ENCODE peak calls at places on chromosomes 6 and 20, in nine cellular contexts. J is GM13977, C is transverse colon, R is fibroblast of the aortic adventitia, E is mammary epithelial cell, S is uterus, Z is IMR-90, F is AG10803, P is B cell. Q is an unnamed sample.

GRCh38 chr6:137371634-137372016 is 122.6 kb downstream of the OLIG3 start:
- DNase-seq in J (no peak), C (no peak), R (no peak), E (no peak), S (no peak), Z (no peak), F (no peak), P (no peak), Q (no peak)

GRCh38 chr6:43255408-43256054 is 12.2 kb downstream of the TTBK1 start:
- DNase-seq in J (no peak), C (no peak), R (no peak), E (no peak), S (no peak), Z (no peak), F (no peak), P (no peak), Q (no peak)

GRCh38 chr20:17904027-17904426 is 64.6 kb downstream of the SNX5 start:
- DNase-seq in J (peak; percentile 69), C (no peak), R (no peak), E (no peak), S (no peak), Z (no peak), F (no peak), P (no peak), Q (peak; percentile 55)

GRCh38 chr20:62392621-62393164 is 5.8 kb downstream of the RPS21 start:
- DNase-seq in J (no peak), C (no peak), R (no peak), E (no peak), S (no peak), Z (no peak), F (no peak), P (no peak), Q (no peak)

GRCh38 chr20:10369723-10370090 is 64.3 kb downstream of the MKKS start:
- DNase-seq in J (no peak), C (peak; percentile 8), R (peak; percentile 37), E (no peak), S (no peak), Z (peak; percentile 37), F (no peak), P (no peak), Q (no peak)

GRCh38 chr20:63628246-63628975 is 1.5 kb upstream of the GMEB2 start:
- DNase-seq in J (peak; percentile 78), C (peak; percentile 76), R (peak; percentile 77), E (peak; percentile 78), S (peak; percentile 49), Z (peak; percentile 62), F (peak; percentile 74), P (peak; percentile 47), Q (peak; percentile 78)

GRCh38 chr6:116779569-116780164 is 14.1 kb upstream of the FAM162B start:
- DNase-seq in J (no peak), C (no peak), R (peak; percentile 55), E (no peak), S (no peak), Z (peak; percentile 36), F (peak; percentile 36), P (peak; percentile 3), Q (peak; percentile 48)

GRCh38 chr6:168709034-168709433 is 268.1 kb downstream of the SMOC2 start:
- DNase-seq in J (no peak), C (no peak), R (no peak), E (no peak), S (no peak), Z (no peak), F (no peak), P (no peak), Q (no peak)

GRCh38 chr20:20668639-20669038 is 43.8 kb downstream of the RALGAPA2 start:
- DNase-seq in J (peak; percentile 62), C (no peak), R (peak; percentile 13), E (no peak), S (no peak), Z (no peak), F (no peak), P (peak; percentile 61), Q (peak; percentile 61)

GRCh38 chr6:72651191-72651590 is 29.3 kb downstream of the KCNQ5 start:
- DNase-seq in J (no peak), C (no peak), R (peak; percentile 17), E (peak; percentile 7), S (no peak), Z (no peak), F (peak; percentile 49), P (no peak), Q (no peak)

GRCh38 chr6:2876210-2877056 is 26.7 kb downstream of the SERPINB9 start:
- DNase-seq in J (peak; percentile 43), C (peak; percentile 70), R (peak; percentile 95), E (peak; percentile 90), S (peak; percentile 70), Z (peak; percentile 81), F (peak; percentile 87), P (no peak), Q (no peak)

GRCh38 chr6:155418017-155418749 is 37.5 kb downstream of the NOX3 start:
- DNase-seq in J (peak; percentile 47), C (peak; percentile 14), R (peak; percentile 79), E (peak; percentile 66), S (peak; percentile 48), Z (peak; percentile 65), F (peak; percentile 77), P (peak; percentile 75), Q (peak; percentile 59)

GRCh38 chr6:132490024-132490423 is 22.9 kb downstream of the STX7 start:
- DNase-seq in J (no peak), C (peak; percentile 14), R (peak; percentile 29), E (no peak), S (no peak), Z (no peak), F (peak; percentile 75), P (peak; percentile 20), Q (no peak)

GRCh38 chr6:3009930-3010329 is 10.2 kb downstream of the NQO2 start:
- DNase-seq in J (no peak), C (no peak), R (peak; percentile 17), E (no peak), S (no peak), Z (peak; percentile 41), F (no peak), P (no peak), Q (no peak)

GRCh38 chr6:13305256-13305650 is 23.1 kb downstream of the TBC1D7 start:
- DNase-seq in J (no peak), C (no peak), R (no peak), E (no peak), S (no peak), Z (no peak), F (no peak), P (no peak), Q (no peak)

GRCh38 chr6:129849456-129849855 is 11.7 kb downstream of the TMEM244 start:
- DNase-seq in J (no peak), C (no peak), R (peak; percentile 70), E (peak; percentile 89), S (no peak), Z (peak; percentile 88), F (peak; percentile 58), P (no peak), Q (no peak)

GRCh38 chr6:73942581-73942980 is 246.6 kb downstream of the CD109 start:
- DNase-seq in J (no peak), C (no peak), R (peak; percentile 18), E (peak; percentile 38), S (no peak), Z (peak; percentile 79), F (peak; percentile 74), P (no peak), Q (no peak)

GRCh38 chr20:49505518-49505917 is 23.1 kb upstream of the KCNB1 start:
- DNase-seq in J (no peak), C (no peak), R (peak; percentile 43), E (no peak), S (peak; percentile 58), Z (peak; percentile 50), F (peak; percentile 47), P (no peak), Q (no peak)

GRCh38 chr6:109507490-109508072 is 24.6 kb upstream of the ZBTB24 start:
- DNase-seq in J (no peak), C (no peak), R (no peak), E (no peak), S (no peak), Z (no peak), F (no peak), P (no peak), Q (no peak)

GRCh38 chr6:163375361-163375760 is 39.2 kb upstream of the QKI start:
- DNase-seq in J (no peak), C (no peak), R (no peak), E (no peak), S (no peak), Z (no peak), F (no peak), P (no peak), Q (no peak)

GRCh38 chr20:24533449-24533848 is 64.0 kb downstream of the SYNDIG1 start:
- DNase-seq in J (no peak), C (no peak), R (no peak), E (no peak), S (no peak), Z (no peak), F (no peak), P (no peak), Q (no peak)
- TF ChIP-seq CTCF in J (peak; percentile 20), C (no peak), R (no peak), E (no peak), S (no peak), Z (no peak), F (no peak), P (no peak), Q (no peak)

GRCh38 chr6:105077592-105078463 is 102.0 kb downstream of the POPDC3 start:
- DNase-seq in J (peak; percentile 27), C (no peak), R (peak; percentile 73), E (peak; percentile 32), S (no peak), Z (peak; percentile 64), F (peak; percentile 54), P (no peak), Q (peak; percentile 40)
- TF ChIP-seq CTCF in J (peak; percentile 45), C (peak; percentile 45), R (peak; percentile 50), E (peak; percentile 53), S (peak; percentile 19), Z (peak; percentile 63), F (peak; percentile 62), P (peak; percentile 34), Q (peak; percentile 38)

DNA sequence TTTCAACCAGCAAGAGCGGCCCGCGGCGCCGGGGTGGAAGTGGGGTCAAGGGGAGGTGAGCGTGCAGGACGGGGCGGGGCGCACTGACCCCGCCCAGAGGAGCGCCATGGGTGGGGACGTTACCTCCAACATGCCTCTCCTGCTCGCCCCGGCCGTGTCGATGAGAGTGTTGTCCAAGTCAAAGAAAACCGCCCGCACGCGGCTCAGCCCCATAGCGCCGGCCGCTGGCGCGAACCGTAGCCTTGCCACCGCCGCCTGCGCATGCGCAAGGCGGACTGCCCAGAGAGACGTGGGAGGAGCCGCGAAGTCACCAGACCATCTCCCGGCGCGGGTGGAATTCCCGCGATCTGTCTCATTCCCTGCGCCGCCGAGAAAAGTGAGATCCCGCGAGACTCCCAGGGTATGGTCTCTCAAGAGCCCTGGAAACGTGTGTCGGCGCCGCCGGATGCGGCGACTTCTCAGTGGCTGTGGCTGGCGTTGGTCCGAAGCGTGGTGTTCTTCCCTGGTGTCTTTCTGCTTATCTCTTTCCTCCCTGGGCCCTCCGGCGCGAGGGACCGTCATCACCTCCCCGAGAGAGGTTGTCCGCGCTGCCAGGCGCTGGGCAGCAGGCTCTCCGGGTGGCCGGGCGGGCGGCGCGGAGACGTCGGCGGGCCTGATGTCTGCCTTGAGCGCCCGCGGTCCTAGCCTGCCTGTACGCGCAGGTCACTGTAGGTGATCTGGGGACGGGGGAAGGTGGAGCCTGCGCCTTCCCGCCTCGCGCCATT is at the start of gene NANP:
- DNase-seq in J (peak; percentile 95), C (peak; percentile 95), R (peak; percentile 98), E (peak; percentile 98), S (peak; percentile 97), Z (peak; percentile 98), F (peak; percentile 98), P (peak; percentile 94), Q (peak; percentile 97)
- TF ChIP-seq CTCF in J (no peak), C (no peak), R (no peak), E (no peak), S (peak; percentile 15), Z (no peak), F (no peak), P (no peak), Q (peak; percentile 16)

GRCh38 chr6:94052754-94053153 is 633.4 kb upstream of the EPHA7 start:
- DNase-seq in J (no peak), C (no peak), R (peak; percentile 5), E (no peak), S (no peak), Z (no peak), F (no peak), P (no peak), Q (no peak)
- TF ChIP-seq CTCF in J (no peak), C (peak; percentile 22), R (peak; percentile 4), E (no peak), S (no peak), Z (no peak), F (no peak), P (no peak), Q (no peak)